ENCODE peak calls at places on chromosomes 12 and 14, in eight cellular contexts. I is HCT116, X is body of pancreas, Q is ovary, J is A549, A is stomach, V is tibial nerve, H is suprapubic skin. M is an unnamed sample.

GRCh38 chr12:104132351-104132956 is 5.6 kb downstream of the NFYB start:
- DNase-seq in H (no peak), V (no peak), I (no peak), J (no peak), Q (no peak), X (no peak), A (no peak), M (no peak)

GRCh38 chr12:25501565-25501964 is 51.5 kb downstream of the LMNTD1 start:
- DNase-seq in J (no peak), H (no peak), A (no peak), V (no peak), Q (no peak), I (no peak), X (no peak), M (no peak)

GRCh38 chr14:97281741-97282140 is 484.6 kb downstream of the VRK1 start:
- DNase-seq in H (no peak), I (no peak), J (no peak), A (no peak), X (no peak), Q (no peak), V (no peak), M (no peak)

GRCh38 chr12:109738878-109739665 is 25.4 kb downstream of the FAM222A start:
- DNase-seq in I (no peak), V (no peak), X (peak; percentile 8), A (peak; percentile 17), Q (peak; percentile 12), J (no peak), H (peak; percentile 40), M (no peak)

GRCh38 chr12:66176105-66176504 is 6.3 kb upstream of the TMBIM4 start:
- DNase-seq in Q (no peak), X (no peak), H (no peak), I (no peak), V (no peak), A (no peak), J (no peak), M (no peak)

GRCh38 chr12:108241961-108242360 is 97.2 kb downstream of the CMKLR1 start:
- DNase-seq in V (no peak), X (no peak), A (no peak), H (no peak), J (no peak), Q (no peak), I (no peak), M (no peak)

GRCh38 chr12:93563807-93564538 is 8.5 kb upstream of the SOCS2 start:
- DNase-seq in A (peak; percentile 80), Q (no peak), X (peak; percentile 18), V (no peak), H (no peak), I (peak; percentile 59), J (peak; percentile 76), M (no peak)

GRCh38 chr14:72763892-72764291 is 130.0 kb downstream of the DPF3 start:
- DNase-seq in J (no peak), Q (no peak), H (no peak), I (no peak), V (no peak), X (no peak), A (no peak), M (no peak)

GRCh38 chr14:28612414-28612813 is 154.2 kb upstream of the FOXG1 start:
- DNase-seq in I (no peak), Q (no peak), A (no peak), X (no peak), V (no peak), H (no peak), J (no peak), M (no peak)

GRCh38 chr12:128976120-128976519 is 122.8 kb downstream of the GLT1D1 start:
- DNase-seq in H (no peak), I (no peak), V (no peak), A (no peak), X (peak; percentile 16), Q (no peak), J (no peak), M (peak; percentile 69)

GRCh38 chr12:21906919-21907642 is 34.1 kb downstream of the ABCC9 start:
- DNase-seq in X (no peak), J (no peak), I (no peak), H (no peak), V (no peak), A (no peak), Q (no peak), M (no peak)

GRCh38 chr14:95514131-95515079 is 2.0 kb downstream of the SYNE3 start:
- DNase-seq in I (no peak), A (no peak), J (no peak), X (no peak), V (no peak), Q (peak; percentile 28), H (peak; percentile 63), M (no peak)

GRCh38 chr14:102568115-102568614 is 24.3 kb upstream of the RCOR1 start:
- DNase-seq in V (no peak), Q (no peak), J (peak; percentile 58), A (peak; percentile 57), I (peak; percentile 73), X (peak; percentile 39), H (no peak), M (no peak)

GRCh38 chr12:59403259-59403932 is 192.4 kb upstream of the SLC16A7 start:
- DNase-seq in H (no peak), X (peak; percentile 57), Q (peak; percentile 17), A (peak; percentile 40), I (peak; percentile 55), J (peak; percentile 1), V (peak; percentile 79), M (peak; percentile 69)

GRCh38 chr14:21917699-21918436 is 244.2 kb upstream of the OR4E1 start:
- DNase-seq in Q (no peak), H (no peak), X (peak; percentile 35), A (peak; percentile 53), J (peak; percentile 43), V (peak; percentile 59), I (peak; percentile 31), M (peak; percentile 64)

GRCh38 chr14:94936411-94936892 is 166.5 kb upstream of the GSC start:
- DNase-seq in J (no peak), V (peak; percentile 50), X (peak; percentile 76), H (peak; percentile 86), Q (no peak), I (no peak), A (peak; percentile 79), M (peak; percentile 84)

GRCh38 chr12:11881835-11882234 is 188.9 kb upstream of the BCL2L14 start:
- DNase-seq in H (no peak), X (no peak), I (no peak), V (no peak), J (no peak), A (no peak), Q (no peak), M (no peak)

GRCh38 chr12:11882301-11883019 is 188.3 kb upstream of the BCL2L14 start:
- DNase-seq in I (no peak), A (no peak), X (no peak), V (no peak), Q (no peak), H (no peak), J (no peak), M (no peak)

GRCh38 chr12:11885261-11886038 is 185.3 kb upstream of the BCL2L14 start:
- DNase-seq in H (no peak), Q (no peak), A (peak; percentile 46), J (peak; percentile 38), I (no peak), V (no peak), X (peak; percentile 32), M (no peak)

GRCh38 chr12:11886339-11886738 is 184.4 kb upstream of the BCL2L14 start:
- DNase-seq in Q (no peak), H (no peak), A (no peak), X (no peak), J (no peak), V (no peak), I (no peak), M (no peak)

GRCh38 chr12:11884661-11885060 is 186.1 kb upstream of the BCL2L14 start:
- DNase-seq in Q (no peak), J (no peak), X (no peak), I (no peak), H (no peak), A (peak; percentile 45), V (no peak), M (no peak)
- H3K27ac ChIP-seq in Q (no peak overlapping the region), J (peak overlapping the region; percentile 73), X (peak overlapping the region; percentile 86), I (no peak overlapping the region), H (peak overlapping the region; percentile 61), A (peak overlapping the region; percentile 54), V (peak overlapping the region; percentile 56), M (no peak overlapping the region)

GRCh38 chr14:33123281-33123680 is 184.6 kb downstream of the NPAS3 start:
- DNase-seq in V (no peak), I (no peak), Q (no peak), H (no peak), X (no peak), J (no peak), A (no peak), M (no peak)

GRCh38 chr14:33118653-33119052 is 180.0 kb downstream of the NPAS3 start:
- DNase-seq in X (no peak), V (no peak), H (no peak), J (no peak), I (no peak), A (no peak), Q (no peak), M (no peak)

GRCh38 chr14:33120966-33121365 is 182.3 kb downstream of the NPAS3 start:
- DNase-seq in Q (no peak), I (no peak), H (no peak), X (no peak), A (no peak), V (no peak), J (no peak), M (no peak)

DNA sequence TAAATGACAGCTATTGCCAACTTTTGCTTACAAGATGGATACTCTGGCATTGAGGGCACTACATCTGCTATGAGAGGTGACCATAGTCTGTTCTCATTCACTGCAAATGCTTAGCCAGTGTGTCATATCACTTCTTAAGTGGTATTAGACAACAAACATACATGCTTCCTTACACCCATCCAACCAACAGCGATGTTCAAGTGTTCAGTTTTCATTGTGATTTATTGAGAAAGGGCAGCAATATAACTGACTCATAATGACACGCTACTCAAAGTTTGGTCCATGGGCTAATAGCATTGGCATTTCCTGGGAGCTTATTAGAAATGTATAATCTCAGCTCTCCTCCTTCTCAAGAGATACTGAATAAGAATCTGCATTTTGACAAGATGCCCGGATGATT is 181.7 kb downstream of the NPAS3 start:
- DNase-seq in I (no peak), J (no peak), V (no peak), X (no peak), H (no peak), Q (no peak), A (no peak), M (no peak)
- H3K4me1 ChIP-seq in I (no peaks in the 10 kb centered on the region), J (no peaks in the 10 kb centered on the region), V (no peaks in the 10 kb centered on the region), X (no peaks in the 10 kb centered on the region), H (peaks cover 4% of the 10 kb centered on the region), Q (no peaks in the 10 kb centered on the region), A (no peaks in the 10 kb centered on the region), M (no peaks in the 10 kb centered on the region)

GRCh38 chr12:6950944-6951540 is at the start of gene PTPN6:
- DNase-seq in H (no peak), V (no peak), A (peak; percentile 58), I (no peak), J (no peak), X (no peak), Q (no peak), M (no peak)
- TF ChIP-seq POLR2A in H (no peak), V (no peak), A (no peak), I (no peak), J (no peak), X (peak; percentile 20), Q (no peak), M (no peak)

DNA sequence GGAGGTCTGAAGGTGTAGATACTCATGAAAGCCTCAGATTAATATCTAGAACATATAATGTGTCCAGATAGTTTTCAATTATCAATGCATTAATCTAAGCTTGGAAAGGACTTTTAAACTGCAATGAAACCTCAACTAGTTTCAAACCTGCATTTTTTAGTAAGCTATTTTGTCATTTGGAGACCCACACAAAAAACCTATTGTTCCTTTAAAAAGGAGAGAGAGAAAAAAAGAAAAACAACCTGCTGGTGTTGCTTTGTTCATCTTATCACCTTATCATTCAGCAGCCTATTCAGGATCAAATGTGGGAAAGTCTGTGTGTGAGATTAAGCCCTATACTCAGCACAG is 215.7 kb upstream of the PLEKHG7 start:
- DNase-seq in J (no peak), V (no peak), X (no peak), H (no peak), Q (no peak), I (no peak), A (no peak), M (no peak)
- H3K27ac ChIP-seq in J (no peak overlapping the region), V (no peak overlapping the region), X (peak overlapping the region; percentile 17), H (no peak overlapping the region), Q (no peak overlapping the region), I (no peak overlapping the region), A (no peak overlapping the region), M (no peak overlapping the region)